ENCODE peak calls at places on chromosomes 16 and 17, in nine cellular contexts. D, M, P, H, J, K, R, F and I are unnamed samples. For H3K27me3 and H3K9me3, the result is how much of the 10 kb centered on the place peaks cover.

GRCh38 chr17:63704259-63704576 is 4.3 kb upstream of the LIMD2 start:
- DNase-seq in D (peak), M (no peak), P (no peak), H (no peak), J (no peak), K (no peak), R (no peak), F (no peak), I (no peak)

GRCh38 chr17:2071421-2072281 is 16.7 kb downstream of the HIC1 start:
- DNase-seq in D (no peak), M (no peak), P (no peak), H (no peak), J (no peak), K (no peak), R (no peak), F (peak), I (no peak)

GRCh38 chr17:10276436-10276835 is 78.0 kb upstream of the GAS7 start:
- DNase-seq in D (no peak), M (no peak), P (no peak), H (no peak), J (no peak), K (no peak), R (no peak), F (no peak), I (no peak)

GRCh38 chr16:76614255-76614654 is 337.1 kb downstream of the CNTNAP4 start:
- DNase-seq in D (no peak), M (no peak), P (no peak), H (no peak), J (no peak), K (no peak), R (no peak), F (no peak), I (no peak)

GRCh38 chr16:24728891-24729242 is 584 bp upstream of the TNRC6A start:
- DNase-seq in D (no peak), M (no peak), P (no peak), H (no peak), J (no peak), K (no peak), R (no peak), F (no peak), I (no peak)

GRCh38 chr17:67046398-67046797 is 2.0 kb downstream of the CACNG1 start:
- DNase-seq in D (no peak), M (no peak), P (no peak), H (no peak), J (peak), K (no peak), R (no peak), F (no peak), I (no peak)

GRCh38 chr17:36937961-36938565 is 788 bp downstream of the LHX1 start:
- DNase-seq in D (no peak), M (no peak), P (no peak), H (no peak), J (no peak), K (no peak), R (peak), F (peak), I (no peak)

GRCh38 chr16:54923055-54923473 is 7.6 kb upstream of the IRX5 start:
- DNase-seq in D (no peak), M (no peak), P (no peak), H (no peak), J (no peak), K (no peak), R (no peak), F (no peak), I (no peak)

GRCh38 chr17:65385726-65386125 is 175.7 kb downstream of the AXIN2 start:
- DNase-seq in D (no peak), M (no peak), P (no peak), H (no peak), J (no peak), K (no peak), R (no peak), F (no peak), I (no peak)

GRCh38 chr16:72013389-72013788 is 4.8 kb downstream of the DHODH start:
- DNase-seq in D (no peak), M (no peak), P (no peak), H (no peak), J (no peak), K (no peak), R (no peak), F (peak), I (no peak)
- H3K4me3 ChIP-seq in D (no peak), M (peak), P (no peak), H (no peak), J (no peak), K (no peak), R (no peak), F (no peak), I (no peak)

DNA sequence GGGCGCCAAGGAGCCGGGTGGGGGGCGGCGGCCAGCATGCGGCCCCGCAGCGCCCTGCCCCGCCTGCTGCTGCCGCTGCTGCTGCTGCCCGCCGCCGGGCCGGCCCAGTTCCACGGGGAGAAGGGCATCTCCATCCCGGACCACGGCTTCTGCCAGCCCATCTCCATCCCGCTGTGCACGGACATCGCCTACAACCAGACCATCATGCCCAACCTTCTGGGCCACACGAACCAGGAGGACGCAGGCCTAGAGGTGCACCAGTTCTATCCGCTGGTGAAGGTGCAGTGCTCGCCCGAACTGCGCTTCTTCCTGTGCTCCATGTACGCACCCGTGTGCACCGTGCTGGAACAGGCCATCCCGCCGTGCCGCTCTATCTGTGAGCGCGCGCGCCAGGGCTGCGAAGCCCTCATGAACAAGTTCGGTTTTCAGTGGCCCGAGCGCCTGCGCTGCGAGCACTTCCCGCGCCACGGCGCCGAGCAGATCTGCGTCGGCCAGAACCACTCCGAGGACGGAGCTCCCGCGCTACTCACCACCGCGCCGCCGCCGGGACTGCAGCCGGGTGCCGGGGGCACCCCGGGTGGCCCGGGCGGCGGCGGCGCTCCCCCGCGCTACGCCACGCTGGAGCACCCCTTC is 485 bp downstream of the FZD2 start:
- DNase-seq in D (peak), M (peak), P (no peak), H (no peak), J (peak), K (peak), R (peak), F (peak), I (peak)
- H3K27me3 ChIP-seq in D (half or more), M (under half), P (under half), H (under half), J (under half), K (under half), R (under half), F (under half), I (under half)

GRCh38 chr16:35450648-35451047 is 1991.2 kb downstream of the TP53TG3F start:
- DNase-seq in D (no peak), M (no peak), P (no peak), H (peak), J (no peak), K (no peak), R (no peak), F (no peak), I (no peak)
- H3K9me3 ChIP-seq in D (half or more), M (half or more), P (under half), H (under half), J (under half), K (under half), R (under half), F (under half), I (under half)

GRCh38 chr17:74530751-74531150 is 524 bp downstream of the CD300LB start:
- DNase-seq in D (no peak), M (no peak), P (no peak), H (no peak), J (no peak), K (no peak), R (no peak), F (no peak), I (no peak)

GRCh38 chr17:74531231-74531761 is at the start of gene CD300LB:
- DNase-seq in D (no peak), M (peak), P (no peak), H (no peak), J (no peak), K (no peak), R (peak), F (no peak), I (no peak)

GRCh38 chr17:74528491-74529199 is 2.6 kb downstream of the CD300LB start:
- DNase-seq in D (no peak), M (peak), P (no peak), H (no peak), J (no peak), K (peak), R (peak), F (no peak), I (no peak)

GRCh38 chr17:74529243-74529642 is 2.0 kb downstream of the CD300LB start:
- DNase-seq in D (no peak), M (peak), P (no peak), H (no peak), J (no peak), K (no peak), R (no peak), F (no peak), I (no peak)

GRCh38 chr17:74532115-74532514 is 840 bp upstream of the CD300LB start:
- DNase-seq in D (no peak), M (peak), P (no peak), H (no peak), J (no peak), K (peak), R (peak), F (no peak), I (no peak)
- H3K4me3 ChIP-seq in D (peak), M (no peak), P (no peak), H (no peak), J (no peak), K (no peak), R (no peak), F (no peak), I (no peak)

GRCh38 chr16:65386707-65387106 is 264.8 kb upstream of the CDH11 start:
- DNase-seq in D (no peak), M (no peak), P (no peak), H (no peak), J (no peak), K (no peak), R (no peak), F (no peak), I (no peak)
- H3K27me3 ChIP-seq in D (under half), M (under half), P (under half), H (under half), J (under half), K (under half), R (under half), F (under half), I (under half)

DNA sequence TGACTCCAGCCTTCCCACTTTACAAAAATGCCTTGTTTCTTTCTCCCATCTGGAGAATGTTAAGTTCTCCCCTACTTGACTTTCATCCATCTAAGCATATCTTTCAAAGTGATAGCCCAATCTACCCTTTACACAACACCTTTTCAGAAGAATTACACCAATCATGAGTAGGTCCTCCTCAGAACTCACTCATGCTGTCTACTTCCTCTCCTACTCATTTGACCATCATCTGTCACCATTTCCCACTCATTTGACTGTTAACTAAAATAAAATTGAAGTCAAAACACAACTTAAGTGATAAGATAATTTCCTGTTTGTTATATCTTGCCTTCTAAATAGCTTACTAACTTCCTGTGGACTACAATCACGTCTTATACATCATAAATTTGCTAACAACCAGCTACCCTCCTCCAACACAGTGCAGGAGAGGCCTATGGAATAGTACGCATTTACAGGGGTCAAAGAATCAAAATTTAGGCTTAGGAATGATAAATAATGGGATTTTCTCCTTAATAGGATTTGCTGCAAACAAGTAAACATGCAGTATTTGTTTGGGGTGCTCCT is 16.1 kb downstream of the KCNJ16 start:
- DNase-seq in D (no peak), M (no peak), P (no peak), H (no peak), J (no peak), K (no peak), R (no peak), F (no peak), I (no peak)
- H3K9me3 ChIP-seq in D (under half), M (under half), P (under half), H (under half), J (under half), K (under half), R (under half), F (under half), I (under half)

DNA sequence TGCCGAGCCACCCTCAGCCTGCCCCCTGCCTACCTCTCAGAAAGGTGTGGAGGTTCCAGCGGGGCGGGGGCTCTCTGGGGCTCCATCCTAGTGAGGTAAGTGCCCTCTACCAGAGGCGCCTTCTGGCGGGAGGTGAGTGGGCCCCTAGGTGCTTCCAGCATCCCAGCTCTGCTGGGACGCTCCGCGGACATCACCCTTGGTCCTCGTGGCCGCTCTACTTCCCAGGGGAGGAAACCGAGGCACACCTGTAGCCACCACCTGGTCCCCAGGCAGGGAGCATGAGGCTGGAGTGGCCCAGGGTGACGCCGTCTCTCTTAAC is 1.4 kb downstream of the MCRIP2 start:
- DNase-seq in D (no peak), M (no peak), P (no peak), H (no peak), J (no peak), K (no peak), R (no peak), F (no peak), I (no peak)
- H3K4me3 ChIP-seq in D (peak), M (peak), P (no peak), H (peak), J (no peak), K (no peak), R (peak), F (peak), I (peak)